ENCODE peak calls at places on chromosome X, in six cellular contexts. One of them, this sample, is unnamed. For H3K36me3, the result is how much of the 10 kb centered on the place peaks cover.

GRCh38 chrX:30905325-30905724 is 16.3 kb upstream of the TAB3 start:
- DNase-seq in testis: no peak
- DNase-seq in aorta: no peak
- DNase-seq in hepatocyte: no peak
- DNase-seq in endothelial cell of umbilical vein: no peak
- DNase-seq in pancreas: no peak
- DNase-seq in this sample: no peak

GRCh38 chrX:49106930-49107329 is 16.6 kb downstream of the GPKOW start:
- DNase-seq in hepatocyte: peak
- DNase-seq in testis: peak
- DNase-seq in aorta: no peak
- DNase-seq in endothelial cell of umbilical vein: peak
- DNase-seq in pancreas: no peak
- DNase-seq in this sample: no peak

GRCh38 chrX:152635941-152636340 is 1.8 kb upstream of the GABRQ start:
- DNase-seq in hepatocyte: peak
- DNase-seq in aorta: no peak
- DNase-seq in endothelial cell of umbilical vein: peak
- DNase-seq in testis: peak
- DNase-seq in pancreas: no peak
- DNase-seq in this sample: no peak

GRCh38 chrX:17860811-17861495 is at the start of gene RAI2:
- DNase-seq in aorta: peak
- DNase-seq in endothelial cell of umbilical vein: no peak
- DNase-seq in pancreas: peak
- DNase-seq in hepatocyte: peak
- DNase-seq in testis: peak
- DNase-seq in this sample: no peak

GRCh38 chrX:46840946-46841740 is 4.3 kb downstream of the RP2 start:
- DNase-seq in aorta: no peak
- DNase-seq in testis: peak
- DNase-seq in pancreas: no peak
- DNase-seq in endothelial cell of umbilical vein: peak
- DNase-seq in hepatocyte: no peak
- DNase-seq in this sample: no peak

GRCh38 chrX:70476934-70477733 is 32.5 kb downstream of the DLG3 start:
- DNase-seq in testis: no peak
- DNase-seq in pancreas: peak
- DNase-seq in hepatocyte: peak
- DNase-seq in endothelial cell of umbilical vein: peak
- DNase-seq in aorta: peak
- DNase-seq in this sample: no peak

GRCh38 chrX:93538575-93538974 is 134.8 kb downstream of the NAP1L3 start:
- DNase-seq in aorta: no peak
- DNase-seq in hepatocyte: no peak
- DNase-seq in pancreas: no peak
- DNase-seq in endothelial cell of umbilical vein: no peak
- DNase-seq in testis: no peak
- DNase-seq in this sample: no peak

GRCh38 chrX:100659431-100660137 is 15.6 kb downstream of the SRPX2 start:
- DNase-seq in testis: no peak
- DNase-seq in endothelial cell of umbilical vein: no peak
- DNase-seq in pancreas: no peak
- DNase-seq in aorta: no peak
- DNase-seq in hepatocyte: no peak
- DNase-seq in this sample: no peak

GRCh38 chrX:70254063-70254400 is 6.0 kb downstream of the P2RY4 start:
- DNase-seq in aorta: no peak
- DNase-seq in pancreas: no peak
- DNase-seq in testis: no peak
- DNase-seq in hepatocyte: no peak
- DNase-seq in endothelial cell of umbilical vein: no peak
- DNase-seq in this sample: no peak

GRCh38 chrX:12804655-12805054 is 13.4 kb downstream of the PRPS2 start:
- DNase-seq in hepatocyte: no peak
- DNase-seq in testis: no peak
- DNase-seq in aorta: no peak
- DNase-seq in pancreas: no peak
- DNase-seq in endothelial cell of umbilical vein: no peak
- DNase-seq in this sample: no peak

GRCh38 chrX:12802741-12803140 is 11.5 kb downstream of the PRPS2 start:
- DNase-seq in endothelial cell of umbilical vein: no peak
- DNase-seq in pancreas: no peak
- DNase-seq in aorta: no peak
- DNase-seq in hepatocyte: no peak
- DNase-seq in testis: peak
- DNase-seq in this sample: no peak

GRCh38 chrX:12805333-12805732 is 14.1 kb downstream of the PRPS2 start:
- DNase-seq in aorta: no peak
- DNase-seq in pancreas: no peak
- DNase-seq in testis: no peak
- DNase-seq in endothelial cell of umbilical vein: no peak
- DNase-seq in hepatocyte: no peak
- DNase-seq in this sample: no peak
- H3K36me3 ChIP-seq in aorta: under half
- H3K36me3 ChIP-seq in pancreas: under half
- H3K36me3 ChIP-seq in testis: under half
- H3K36me3 ChIP-seq in endothelial cell of umbilical vein: under half
- H3K36me3 ChIP-seq in hepatocyte: under half
- H3K36me3 ChIP-seq in this sample: under half

GRCh38 chrX:33204889-33205288 is 6.5 kb downstream of the DMD start:
- DNase-seq in aorta: no peak
- DNase-seq in endothelial cell of umbilical vein: no peak
- DNase-seq in pancreas: no peak
- DNase-seq in testis: no peak
- DNase-seq in hepatocyte: peak
- DNase-seq in this sample: no peak
- H3K4me3 ChIP-seq in aorta: peak
- H3K4me3 ChIP-seq in endothelial cell of umbilical vein: no peak
- H3K4me3 ChIP-seq in pancreas: no peak
- H3K4me3 ChIP-seq in testis: no peak
- H3K4me3 ChIP-seq in hepatocyte: no peak
- H3K4me3 ChIP-seq in this sample: no peak

GRCh38 chrX:129540068-129540653 is at the start of gene OCRL:
- DNase-seq in testis: peak
- DNase-seq in endothelial cell of umbilical vein: peak
- DNase-seq in pancreas: peak
- DNase-seq in hepatocyte: peak
- DNase-seq in aorta: peak
- DNase-seq in this sample: peak

GRCh38 chrX:129549124-129549523 is 9.1 kb downstream of the OCRL start:
- DNase-seq in testis: peak
- DNase-seq in hepatocyte: no peak
- DNase-seq in pancreas: no peak
- DNase-seq in endothelial cell of umbilical vein: no peak
- DNase-seq in aorta: no peak
- DNase-seq in this sample: no peak

GRCh38 chrX:129540725-129541184 is 696 bp downstream of the OCRL start:
- DNase-seq in endothelial cell of umbilical vein: peak
- DNase-seq in aorta: peak
- DNase-seq in hepatocyte: peak
- DNase-seq in testis: peak
- DNase-seq in pancreas: no peak
- DNase-seq in this sample: no peak

GRCh38 chrX:129544780-129545179 is 4.7 kb downstream of the OCRL start:
- DNase-seq in endothelial cell of umbilical vein: no peak
- DNase-seq in testis: no peak
- DNase-seq in aorta: no peak
- DNase-seq in hepatocyte: no peak
- DNase-seq in pancreas: no peak
- DNase-seq in this sample: no peak

DNA sequence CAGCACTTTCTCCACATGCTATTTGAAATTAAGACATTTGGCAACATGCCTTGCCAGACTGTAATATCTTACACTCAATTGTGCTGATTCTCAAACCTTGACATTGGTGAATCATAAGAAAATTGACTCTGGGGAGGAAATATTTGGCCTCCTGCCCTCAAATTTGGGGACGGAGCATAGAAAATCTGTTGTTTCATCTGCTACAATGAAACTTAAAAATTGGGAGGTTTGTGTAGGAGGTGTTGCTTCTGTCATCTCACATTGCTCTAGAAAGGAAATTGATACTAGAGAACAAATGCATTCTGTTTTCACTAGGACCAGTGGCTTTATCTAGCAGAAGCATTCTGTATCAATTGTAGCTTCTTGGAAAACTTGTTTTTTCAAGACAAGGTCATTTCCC is 5.3 kb downstream of the OCRL start:
- DNase-seq in endothelial cell of umbilical vein: no peak
- DNase-seq in testis: peak
- DNase-seq in pancreas: no peak
- DNase-seq in aorta: no peak
- DNase-seq in hepatocyte: no peak
- DNase-seq in this sample: no peak
- H3K36me3 ChIP-seq in endothelial cell of umbilical vein: under half
- H3K36me3 ChIP-seq in testis: under half
- H3K36me3 ChIP-seq in pancreas: under half
- H3K36me3 ChIP-seq in aorta: under half
- H3K36me3 ChIP-seq in hepatocyte: under half
- H3K36me3 ChIP-seq in this sample: under half

GRCh38 chrX:75784689-75785491 is at the start of gene MAGEE2:
- DNase-seq in endothelial cell of umbilical vein: no peak
- DNase-seq in pancreas: no peak
- DNase-seq in hepatocyte: no peak
- DNase-seq in aorta: no peak
- DNase-seq in testis: peak
- DNase-seq in this sample: peak
- H3K4me3 ChIP-seq in endothelial cell of umbilical vein: no peak
- H3K4me3 ChIP-seq in pancreas: peak
- H3K4me3 ChIP-seq in hepatocyte: no peak
- H3K4me3 ChIP-seq in aorta: no peak
- H3K4me3 ChIP-seq in testis: peak
- H3K4me3 ChIP-seq in this sample: peak

GRCh38 chrX:154355094-154355775 is 19.2 kb downstream of the FLNA start:
- DNase-seq in pancreas: peak
- DNase-seq in hepatocyte: no peak
- DNase-seq in endothelial cell of umbilical vein: no peak
- DNase-seq in testis: no peak
- DNase-seq in aorta: no peak
- DNase-seq in this sample: no peak

GRCh38 chrX:154354516-154354915 is 19.9 kb downstream of the FLNA start:
- DNase-seq in hepatocyte: no peak
- DNase-seq in endothelial cell of umbilical vein: no peak
- DNase-seq in testis: no peak
- DNase-seq in aorta: no peak
- DNase-seq in pancreas: peak
- DNase-seq in this sample: no peak

GRCh38 chrX:154352466-154352865 is 22.0 kb downstream of the FLNA start:
- DNase-seq in testis: no peak
- DNase-seq in hepatocyte: no peak
- DNase-seq in pancreas: peak
- DNase-seq in endothelial cell of umbilical vein: no peak
- DNase-seq in aorta: no peak
- DNase-seq in this sample: no peak

GRCh38 chrX:154353172-154353843 is 21.1 kb downstream of the FLNA start:
- DNase-seq in testis: no peak
- DNase-seq in aorta: no peak
- DNase-seq in endothelial cell of umbilical vein: no peak
- DNase-seq in hepatocyte: no peak
- DNase-seq in pancreas: peak
- DNase-seq in this sample: no peak

DNA sequence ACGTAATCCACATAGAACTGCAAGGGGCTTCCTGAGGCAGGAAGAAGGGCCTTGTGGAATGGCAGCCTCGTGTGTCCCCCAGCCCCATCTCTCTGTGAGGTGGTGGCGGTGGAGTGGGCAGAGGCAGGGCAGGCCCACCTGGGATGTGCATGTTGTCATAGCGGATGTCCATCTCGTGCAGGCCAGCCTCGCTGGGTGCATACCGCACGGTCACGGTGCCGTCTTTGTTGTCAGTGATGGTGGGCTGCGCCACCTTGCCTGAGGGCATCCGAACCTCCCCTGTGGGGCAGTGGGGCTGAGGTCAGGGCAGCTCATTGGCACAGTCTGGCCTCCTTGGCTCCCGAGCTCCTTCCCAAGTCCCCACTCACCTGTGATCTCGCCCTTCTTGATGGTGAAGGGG is 20.4 kb downstream of the FLNA start:
- DNase-seq in pancreas: peak
- DNase-seq in aorta: no peak
- DNase-seq in endothelial cell of umbilical vein: no peak
- DNase-seq in testis: no peak
- DNase-seq in hepatocyte: no peak
- DNase-seq in this sample: no peak
- H3K36me3 ChIP-seq in pancreas: under half
- H3K36me3 ChIP-seq in aorta: under half
- H3K36me3 ChIP-seq in endothelial cell of umbilical vein: half or more
- H3K36me3 ChIP-seq in testis: under half
- H3K36me3 ChIP-seq in hepatocyte: under half
- H3K36me3 ChIP-seq in this sample: under half

GRCh38 chrX:33434256-33435092 is 223.1 kb upstream of the DMD start:
- DNase-seq in aorta: no peak
- DNase-seq in testis: peak
- DNase-seq in pancreas: peak
- DNase-seq in hepatocyte: peak
- DNase-seq in endothelial cell of umbilical vein: peak
- DNase-seq in this sample: no peak
- H3K4me3 ChIP-seq in aorta: peak
- H3K4me3 ChIP-seq in testis: no peak
- H3K4me3 ChIP-seq in pancreas: no peak
- H3K4me3 ChIP-seq in hepatocyte: no peak
- H3K4me3 ChIP-seq in endothelial cell of umbilical vein: no peak
- H3K4me3 ChIP-seq in this sample: no peak

GRCh38 chrX:53547668-53548067 is 113.5 kb upstream of the HSD17B10 start:
- DNase-seq in endothelial cell of umbilical vein: no peak
- DNase-seq in aorta: no peak
- DNase-seq in hepatocyte: no peak
- DNase-seq in pancreas: no peak
- DNase-seq in testis: no peak
- DNase-seq in this sample: no peak
- H3K36me3 ChIP-seq in endothelial cell of umbilical vein: half or more
- H3K36me3 ChIP-seq in aorta: under half
- H3K36me3 ChIP-seq in hepatocyte: under half
- H3K36me3 ChIP-seq in pancreas: under half
- H3K36me3 ChIP-seq in testis: under half
- H3K36me3 ChIP-seq in this sample: half or more

GRCh38 chrX:12975999-12976558 is 1.2 kb downstream of the TMSB4X start:
- DNase-seq in pancreas: peak
- DNase-seq in hepatocyte: peak
- DNase-seq in testis: peak
- DNase-seq in aorta: peak
- DNase-seq in endothelial cell of umbilical vein: no peak
- DNase-seq in this sample: peak

GRCh38 chrX:12979630-12980015 is 4.7 kb downstream of the TMSB4X start:
- DNase-seq in endothelial cell of umbilical vein: no peak
- DNase-seq in pancreas: no peak
- DNase-seq in aorta: no peak
- DNase-seq in hepatocyte: no peak
- DNase-seq in testis: no peak
- DNase-seq in this sample: no peak

GRCh38 chrX:12977761-12978204 is 2.9 kb downstream of the TMSB4X start:
- DNase-seq in hepatocyte: no peak
- DNase-seq in pancreas: no peak
- DNase-seq in testis: no peak
- DNase-seq in aorta: no peak
- DNase-seq in endothelial cell of umbilical vein: no peak
- DNase-seq in this sample: no peak

GRCh38 chrX:12979011-12979629 is 4.2 kb downstream of the TMSB4X start:
- DNase-seq in endothelial cell of umbilical vein: no peak
- DNase-seq in hepatocyte: no peak
- DNase-seq in testis: no peak
- DNase-seq in pancreas: no peak
- DNase-seq in aorta: no peak
- DNase-seq in this sample: no peak

GRCh38 chrX:12978205-12979010 is 3.5 kb downstream of the TMSB4X start:
- DNase-seq in pancreas: peak
- DNase-seq in endothelial cell of umbilical vein: peak
- DNase-seq in hepatocyte: peak
- DNase-seq in aorta: peak
- DNase-seq in testis: peak
- DNase-seq in this sample: peak
- H3K4me3 ChIP-seq in pancreas: peak
- H3K4me3 ChIP-seq in endothelial cell of umbilical vein: peak
- H3K4me3 ChIP-seq in hepatocyte: peak
- H3K4me3 ChIP-seq in aorta: peak
- H3K4me3 ChIP-seq in testis: no peak
- H3K4me3 ChIP-seq in this sample: peak

This sample was measured in naive thymus-derived CD4-positive, alpha-beta T cell.